ENCODE peak calls at places on chromosomes 6 and 20, in eight cellular contexts. X is HFFc6; L is activated T-helper 2 cell treated with anti-CD3 and anti-CD28 coated beads, Interferon-gamma antibody, Interleukin-2, Interleukin-4, amounts not matched to agents 10 μg/mL and 5 μg/mL and 100 μg/mL, durations not matched to agents 14 hours and 24 hours and 36 hours; A is A549; W is stimulated activated effector memory CD8-positive, alpha-beta T cell treated with anti-CD3 and anti-CD28 coated beads, Interleukin-12 subunit alpha, Interleukin-12 subunit beta, amount 100 ng/mL, for 72 hours; E is NCI-H345; T is activated T-cell treated with anti-CD3 and anti-CD28 coated beads for 4 hours; S is ovary. D is an unnamed sample.

GRCh38 chr6:3329491-3330051 is 70.8 kb downstream of the PSMG4 start:
- DNase-seq in X (no peak), L (no peak), A (no peak), W (no peak), E (no peak), T (no peak), S (no peak), D (no peak)

GRCh38 chr6:139590206-139590605 is 215.8 kb upstream of the CITED2 start:
- DNase-seq in X (no peak), L (no peak), A (no peak), W (no peak), E (no peak), T (no peak), S (no peak), D (no peak)

GRCh38 chr6:11586574-11586973 is 49.0 kb downstream of the TMEM170B start:
- DNase-seq in X (peak; percentile 96), L (no peak), A (no peak), W (no peak), E (no peak), T (no peak), S (no peak), D (no peak)

GRCh38 chr6:34025851-34026250 is 120.0 kb downstream of the GRM4 start:
- DNase-seq in X (no peak), L (no peak), A (no peak), W (no peak), E (no peak), T (no peak), S (no peak), D (no peak)

GRCh38 chr6:43868467-43868866 is 98.5 kb downstream of the VEGFA start:
- DNase-seq in X (no peak), L (no peak), A (no peak), W (no peak), E (no peak), T (no peak), S (no peak), D (no peak)

GRCh38 chr6:105603779-105604592 is 201.1 kb upstream of the PREP start:
- DNase-seq in X (peak; percentile 35), L (no peak), A (no peak), W (no peak), E (no peak), T (no peak), S (no peak), D (no peak)

GRCh38 chr6:9921366-9921765 is 493.5 kb downstream of the TFAP2A start:
- DNase-seq in X (peak; percentile 73), L (no peak), A (no peak), W (no peak), E (no peak), T (no peak), S (no peak), D (no peak)

GRCh38 chr6:132199343-132199742 is 201.9 kb downstream of the MOXD1 start:
- DNase-seq in X (peak; percentile 70), L (no peak), A (no peak), W (no peak), E (no peak), T (no peak), S (no peak), D (no peak)

GRCh38 chr6:56988145-56988544 is 33.2 kb downstream of the BEND6 start:
- DNase-seq in X (no peak), L (no peak), A (no peak), W (no peak), E (no peak), T (no peak), S (no peak), D (no peak)

GRCh38 chr20:3364323-3365013 is 43.0 kb downstream of the DNAAF9 start:
- DNase-seq in X (no peak), L (no peak), A (no peak), W (no peak), E (no peak), T (no peak), S (no peak), D (no peak)

GRCh38 chr6:53658992-53659391 is 6.6 kb downstream of the KLHL31 start:
- DNase-seq in X (no peak), L (no peak), A (no peak), W (no peak), E (no peak), T (no peak), S (no peak), D (no peak)

GRCh38 chr6:158703840-158704822 is 54.3 kb downstream of the SYTL3 start:
- DNase-seq in X (peak; percentile 21), L (peak; percentile 71), A (peak; percentile 75), W (peak; percentile 86), E (peak; percentile 58), T (peak; percentile 72), S (peak; percentile 77), D (peak; percentile 89)

GRCh38 chr6:4388675-4389074 is 253.3 kb upstream of the ECI2 start:
- DNase-seq in X (peak; percentile 27), L (no peak), A (no peak), W (no peak), E (no peak), T (no peak), S (no peak), D (no peak)

GRCh38 chr6:53032853-53033252 is 32.4 kb upstream of the FBXO9 start:
- DNase-seq in X (no peak), L (no peak), A (no peak), W (no peak), E (no peak), T (no peak), S (no peak), D (no peak)